ENCODE peak calls at places on chromosomes 7 and 10, in seven cellular contexts. Y is lower lobe of right lung, E is AG04449, C is fibroblast of lung, W is nephron progenitor cell, I is lower leg skin, O is fibroblast of the aortic adventitia. Z is an unnamed sample.

GRCh38 chr7:19851504-19851903 is 78.1 kb upstream of the TMEM196 start:
- DNase-seq in Y (no peak), E (no peak), C (no peak), W (no peak), I (no peak), O (no peak), Z (no peak)

GRCh38 chr10:85293483-85293882 is 965.1 kb downstream of the CCSER2 start:
- DNase-seq in Y (no peak), E (no peak), C (no peak), W (no peak), I (no peak), O (no peak), Z (no peak)

GRCh38 chr10:84946984-84947383 is 618.6 kb downstream of the CCSER2 start:
- DNase-seq in Y (no peak), E (no peak), C (no peak), W (no peak), I (no peak), O (no peak), Z (no peak)

GRCh38 chr10:248307-248706 is 113.1 kb downstream of the ZMYND11 start:
- DNase-seq in Y (no peak), E (no peak), C (peak), W (no peak), I (no peak), O (no peak), Z (no peak)

GRCh38 chr10:104472505-104472904 is 118.9 kb downstream of the CFAP58 start:
- DNase-seq in Y (no peak), E (peak), C (peak), W (no peak), I (no peak), O (peak), Z (peak)

GRCh38 chr10:101319241-101319915 is 34.6 kb upstream of the BTRC start:
- DNase-seq in Y (no peak), E (no peak), C (peak), W (peak), I (no peak), O (no peak), Z (peak)

GRCh38 chr10:22765660-22766547 is 51.5 kb upstream of the PIP4K2A start:
- DNase-seq in Y (no peak), E (no peak), C (no peak), W (no peak), I (no peak), O (no peak), Z (no peak)

GRCh38 chr10:18960466-18961079 is 88.0 kb upstream of the MALRD1 start:
- DNase-seq in Y (no peak), E (no peak), C (no peak), W (no peak), I (no peak), O (no peak), Z (no peak)

GRCh38 chr7:98488167-98488566 is 87.3 kb upstream of the BAIAP2L1 start:
- DNase-seq in Y (no peak), E (no peak), C (no peak), W (no peak), I (no peak), O (no peak), Z (no peak)

GRCh38 chr7:107505997-107506682 is 36.3 kb downstream of the GPR22 start:
- DNase-seq in Y (no peak), E (no peak), C (peak), W (no peak), I (no peak), O (no peak), Z (no peak)

GRCh38 chr7:45680776-45681175 is 106.6 kb downstream of the ADCY1 start:
- DNase-seq in Y (no peak), E (no peak), C (no peak), W (no peak), I (no peak), O (no peak), Z (no peak)

GRCh38 chr10:90856964-90857634 is 740 bp downstream of the HTR7 start:
- DNase-seq in Y (no peak), E (no peak), C (peak), W (no peak), I (no peak), O (no peak), Z (no peak)

GRCh38 chr7:28155964-28156363 is 24.6 kb downstream of the JAZF1 start:
- DNase-seq in Y (no peak), E (no peak), C (peak), W (no peak), I (peak), O (peak), Z (peak)

GRCh38 chr10:28988980-28989379 is 299.9 kb upstream of the LYZL1 start:
- DNase-seq in Y (no peak), E (no peak), C (no peak), W (no peak), I (no peak), O (no peak), Z (no peak)

GRCh38 chr7:35839860-35840854 is 39.3 kb downstream of the SEPTIN7 start:
- DNase-seq in Y (no peak), E (peak), C (peak), W (no peak), I (no peak), O (peak), Z (peak)

GRCh38 chr7:2966466-2967078 is 77.1 kb downstream of the CARD11 start:
- DNase-seq in Y (no peak), E (no peak), C (no peak), W (no peak), I (no peak), O (no peak), Z (no peak)

GRCh38 chr10:32332299-32332750 is 14.6 kb downstream of the EPC1 start:
- DNase-seq in Y (no peak), E (no peak), C (peak), W (no peak), I (no peak), O (no peak), Z (no peak)

GRCh38 chr7:32941181-32941995 is 15.9 kb upstream of the FKBP9 start:
- DNase-seq in Y (no peak), E (no peak), C (no peak), W (no peak), I (no peak), O (no peak), Z (no peak)

GRCh38 chr7:148156248-148156647 is 434.3 kb upstream of the C7orf33 start:
- DNase-seq in Y (no peak), E (peak), C (peak), W (no peak), I (no peak), O (no peak), Z (peak)

GRCh38 chr7:44921607-44922350 is 36.4 kb upstream of the PURB start:
- DNase-seq in Y (peak), E (no peak), C (peak), W (peak), I (peak), O (peak), Z (peak)

GRCh38 chr7:40848541-40849221 is 713.9 kb downstream of the SUGCT start:
- DNase-seq in Y (no peak), E (no peak), C (peak), W (no peak), I (no peak), O (peak), Z (no peak)

GRCh38 chr10:22854935-22855421 is 72.9 kb upstream of the ARMC3 start:
- DNase-seq in Y (no peak), E (no peak), C (peak), W (no peak), I (no peak), O (peak), Z (peak)

GRCh38 chr7:13007331-13007730 is 319.9 kb downstream of the ARL4A start:
- DNase-seq in Y (no peak), E (no peak), C (no peak), W (no peak), I (no peak), O (no peak), Z (no peak)

GRCh38 chr10:71045188-71045841 is 156.9 kb upstream of the PCBD1 start:
- DNase-seq in Y (peak), E (no peak), C (no peak), W (peak), I (no peak), O (no peak), Z (no peak)

GRCh38 chr7:132708501-132708900 is 132.2 kb upstream of the PLXNA4 start:
- DNase-seq in Y (no peak), E (no peak), C (no peak), W (no peak), I (no peak), O (no peak), Z (no peak)

GRCh38 chr7:80583901-80584300 is 54.5 kb upstream of the CD36 start:
- DNase-seq in Y (no peak), E (peak), C (no peak), W (no peak), I (no peak), O (peak), Z (no peak)

GRCh38 chr7:130144632-130145171 is 60.5 kb downstream of the TMEM209 start:
- DNase-seq in Y (no peak), E (peak), C (peak), W (no peak), I (no peak), O (peak), Z (peak)

GRCh38 chr10:26516540-26517101 is 78.5 kb downstream of the APBB1IP start:
- DNase-seq in Y (no peak), E (no peak), C (peak), W (no peak), I (no peak), O (peak), Z (no peak)

GRCh38 chr7:111089822-111090426 is 1.0 kb upstream of the LRRN3 start:
- DNase-seq in Y (no peak), E (no peak), C (peak), W (no peak), I (no peak), O (peak), Z (peak)

GRCh38 chr10:70254795-70255328 is 21.6 kb upstream of the PPA1 start:
- DNase-seq in Y (no peak), E (no peak), C (no peak), W (no peak), I (no peak), O (no peak), Z (no peak)

GRCh38 chr10:60807499-60807898 is 29.2 kb downstream of the CDK1 start:
- DNase-seq in Y (no peak), E (no peak), C (no peak), W (no peak), I (no peak), O (no peak), Z (no peak)

DNA sequence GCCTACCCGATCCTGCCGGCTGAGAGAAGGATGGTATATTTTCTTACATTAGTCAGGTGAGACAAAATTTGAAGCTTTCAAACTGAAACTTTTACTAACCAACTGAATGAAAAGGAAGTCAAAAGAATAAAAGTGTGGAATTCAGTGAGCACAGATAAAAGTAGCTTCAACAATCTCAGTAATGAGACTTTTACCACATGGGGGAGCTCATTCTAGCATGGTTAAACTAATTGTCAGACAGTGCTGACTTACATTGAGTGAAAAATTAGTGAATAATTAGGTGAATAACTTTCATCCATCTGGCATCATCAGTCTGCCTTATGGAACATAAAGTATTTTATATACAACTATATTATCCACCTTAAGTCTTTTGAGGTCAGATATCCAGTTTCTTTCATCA is 8.4 kb downstream of the FAM237B start:
- DNase-seq in Y (no peak), E (no peak), C (peak), W (no peak), I (no peak), O (peak), Z (no peak)
- TF ChIP-seq CTCF in Y (no peak), E (peak), C (peak), W (no peak), I (no peak), O (peak), Z (peak)

GRCh38 chr10:44464503-44464902 is 79.6 kb upstream of the CXCL12 start:
- DNase-seq in Y (no peak), E (no peak), C (no peak), W (no peak), I (no peak), O (peak), Z (no peak)
- TF ChIP-seq CTCF in Y (no peak), E (no peak), C (peak), W (peak), I (no peak), O (peak), Z (no peak)

GRCh38 chr10:50595785-50596184 is 28.0 kb downstream of the SGMS1 start:
- DNase-seq in Y (no peak), E (no peak), C (no peak), W (no peak), I (no peak), O (no peak), Z (no peak)
- TF ChIP-seq CTCF in Y (no peak), E (no peak), C (no peak), W (no peak), I (no peak), O (no peak), Z (no peak)

DNA sequence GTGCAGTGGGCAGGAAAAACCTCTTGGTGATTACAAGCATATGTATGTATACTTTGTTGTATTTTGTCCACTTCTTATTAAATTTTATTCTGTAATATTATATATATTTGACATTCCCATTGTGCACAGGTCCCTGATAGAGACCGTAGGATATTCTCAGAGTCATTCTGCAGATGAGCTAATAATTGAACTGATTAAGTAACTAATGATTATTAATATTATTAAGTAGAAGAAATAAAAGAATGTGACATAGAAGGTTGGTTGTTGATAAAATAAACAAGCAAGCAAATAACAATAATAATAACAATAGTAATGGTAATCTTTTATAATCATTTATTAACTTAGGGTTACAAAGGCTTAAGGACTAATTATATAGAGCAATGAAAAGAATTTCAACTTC is 780.6 kb upstream of the ZWINT start:
- DNase-seq in Y (no peak), E (no peak), C (no peak), W (no peak), I (no peak), O (no peak), Z (no peak)
- TF ChIP-seq CTCF in Y (no peak), E (no peak), C (no peak), W (no peak), I (no peak), O (no peak), Z (no peak)

Z was measured in brain microvascular endothelial cell.